ENCODE peak calls at places on chromosomes 1 and 21, in five cellular contexts. T is heart left ventricle, L is fibroblast of the aortic adventitia, Q is cardiac fibroblast, X is AG04450. D is an unnamed sample.

GRCh38 chr21:21715286-21715969 is 717.2 kb downstream of the NCAM2 start:
- DNase-seq in L (peak), Q (peak), X (peak), T (no peak), D (peak)

GRCh38 chr1:62716397-62716796 is 28.2 kb upstream of the DOCK7 start:
- DNase-seq in Q (no peak), T (no peak), X (no peak), L (no peak), D (peak)

GRCh38 chr1:203511513-203511912 is 17.6 kb downstream of the OPTC start:
- DNase-seq in T (no peak), L (no peak), Q (peak), X (no peak), D (peak)

GRCh38 chr1:240804475-240804874 is 192.5 kb upstream of the GREM2 start:
- DNase-seq in Q (peak), L (peak), X (peak), T (no peak), D (peak)

GRCh38 chr1:39094685-39095084 is 68.5 kb downstream of the NDUFS5 start:
- DNase-seq in L (no peak), X (no peak), Q (no peak), T (no peak), D (no peak)

GRCh38 chr1:170414989-170415733 is 116.8 kb upstream of the GORAB start:
- DNase-seq in L (peak), Q (peak), X (no peak), T (no peak), D (peak)

GRCh38 chr21:32147041-32147440 is 131.8 kb downstream of the MIS18A start:
- DNase-seq in X (no peak), T (no peak), Q (no peak), L (no peak), D (no peak)

GRCh38 chr1:19809044-19809750 is 5.9 kb downstream of the RNF186 start:
- DNase-seq in L (no peak), X (no peak), Q (no peak), T (no peak), D (no peak)

GRCh38 chr1:240591552-240591951 is 20.4 kb downstream of the GREM2 start:
- DNase-seq in T (no peak), Q (no peak), X (no peak), L (no peak), D (no peak)

GRCh38 chr1:64536217-64536835 is 66.4 kb downstream of the CACHD1 start:
- DNase-seq in T (no peak), X (no peak), L (no peak), Q (no peak), D (no peak)

GRCh38 chr1:187877220-187877619 is 1048.5 kb downstream of the PLA2G4A start:
- DNase-seq in Q (no peak), X (no peak), T (no peak), L (no peak), D (no peak)

GRCh38 chr1:24737368-24738117 is 7.7 kb upstream of the CLIC4 start:
- DNase-seq in L (no peak), T (no peak), X (no peak), Q (no peak), D (no peak)

GRCh38 chr21:33205476-33205875 is 24.3 kb upstream of the IFNAR2 start:
- DNase-seq in L (no peak), Q (no peak), T (no peak), X (no peak), D (no peak)

GRCh38 chr21:25370311-25370744 is 237.0 kb downstream of the MRPL39 start:
- DNase-seq in Q (peak), X (peak), L (peak), T (no peak), D (peak)

GRCh38 chr1:202858789-202859414 is 30.0 kb downstream of the RABIF start:
- DNase-seq in T (peak), X (no peak), L (peak), Q (no peak), D (peak)

GRCh38 chr1:150619576-150620509 is 9.6 kb downstream of the ENSA start:
- DNase-seq in L (peak), X (no peak), Q (peak), T (no peak), D (peak)

GRCh38 chr1:30477588-30477987 is 245.8 kb downstream of the MATN1 start:
- DNase-seq in X (no peak), Q (no peak), L (no peak), T (no peak), D (no peak)

GRCh38 chr1:226185153-226186036 is 1.1 kb downstream of the ACBD3 start:
- DNase-seq in T (no peak), L (peak), Q (peak), X (no peak), D (peak)

GRCh38 chr1:201284636-201285035 is 1.3 kb downstream of the PKP1 start:
- DNase-seq in L (no peak), Q (no peak), T (no peak), X (no peak), D (no peak)

GRCh38 chr1:88741413-88741812 is 57.3 kb downstream of the PKN2 start:
- DNase-seq in T (no peak), Q (peak), X (no peak), L (peak), D (peak)

GRCh38 chr1:72915581-72915980 is 633.2 kb upstream of the NEGR1 start:
- DNase-seq in Q (no peak), L (no peak), X (no peak), T (no peak), D (no peak)

GRCh38 chr1:76279387-76279748 is 204.8 kb downstream of the ST6GALNAC3 start:
- DNase-seq in Q (no peak), L (no peak), T (no peak), X (no peak), D (no peak)

GRCh38 chr1:66571789-66572188 is 37.8 kb downstream of the SGIP1 start:
- DNase-seq in L (no peak), Q (peak), T (no peak), X (no peak), D (peak)

GRCh38 chr1:104387716-104388508 is 638.2 kb downstream of the AMY1C start:
- DNase-seq in L (no peak), T (no peak), Q (no peak), X (no peak), D (no peak)